ENCODE peak calls at places on chromosomes 3 and 15, in seven cellular contexts. I is dorsolateral prefrontal cortex, P is body of pancreas, V is heart left ventricle, J is cardiac muscle cell, C is prostate gland, E is AG04450. K is an unnamed sample. For H3K27me3, the result is how much of the 10 kb centered on the place peaks cover.

GRCh38 chr3:76099956-76100355 is 314.6 kb upstream of the ZNF717 start:
- DNase-seq in I (no peak), P (no peak), V (no peak), J (no peak), C (no peak), E (no peak), K (no peak)

GRCh38 chr3:197600796-197601565 is 45.2 kb upstream of the BDH1 start:
- DNase-seq in I (no peak), P (no peak), V (no peak), J (no peak), C (no peak), E (no peak), K (no peak)

GRCh38 chr15:81280086-81280485 is 43.9 kb downstream of the STARD5 start:
- DNase-seq in I (no peak), P (no peak), V (no peak), J (no peak), C (no peak), E (no peak), K (no peak)

GRCh38 chr3:150371741-150372254 is 36.3 kb upstream of the TSC22D2 start:
- DNase-seq in I (no peak), P (peak), V (peak), J (peak), C (peak), E (peak), K (peak)

GRCh38 chr3:38651153-38651789 is 1.8 kb upstream of the SCN5A start:
- DNase-seq in I (peak), P (peak), V (peak), J (peak), C (peak), E (peak), K (peak)

GRCh38 chr15:84955089-84955848 is 26.4 kb upstream of the PDE8A start:
- DNase-seq in I (peak), P (peak), V (peak), J (peak), C (peak), E (peak), K (no peak)

GRCh38 chr3:44991326-44991725 is 15.3 kb downstream of the EXOSC7 start:
- DNase-seq in I (no peak), P (no peak), V (no peak), J (no peak), C (no peak), E (no peak), K (no peak)

GRCh38 chr3:71245052-71245488 is 338.5 kb downstream of the FOXP1 start:
- DNase-seq in I (no peak), P (no peak), V (no peak), J (peak), C (peak), E (peak), K (no peak)

GRCh38 chr3:42061042-42061710 is 30.0 kb upstream of the TRAK1 start:
- DNase-seq in I (no peak), P (no peak), V (peak), J (no peak), C (no peak), E (no peak), K (no peak)

GRCh38 chr3:31610700-31611275 is 78.1 kb downstream of the STT3B start:
- DNase-seq in I (no peak), P (no peak), V (no peak), J (peak), C (peak), E (no peak), K (peak)

GRCh38 chr3:191768421-191768820 is 307.5 kb downstream of the PYDC2 start:
- DNase-seq in I (no peak), P (no peak), V (no peak), J (no peak), C (no peak), E (no peak), K (no peak)

GRCh38 chr3:135869439-135870105 is 96.0 kb upstream of the PPP2R3A start:
- DNase-seq in I (no peak), P (no peak), V (no peak), J (no peak), C (no peak), E (no peak), K (peak)

GRCh38 chr3:196765454-196765853 is 25.8 kb downstream of the PAK2 start:
- DNase-seq in I (no peak), P (no peak), V (no peak), J (no peak), C (no peak), E (no peak), K (no peak)

GRCh38 chr3:152508705-152509104 is 240.0 kb downstream of the MBNL1 start:
- DNase-seq in I (no peak), P (no peak), V (no peak), J (peak), C (no peak), E (no peak), K (no peak)

GRCh38 chr3:108102420-108103039 is 11.7 kb upstream of the CD47 start:
- DNase-seq in I (no peak), P (no peak), V (no peak), J (no peak), C (no peak), E (no peak), K (no peak)

GRCh38 chr15:41284425-41285177 is 47.8 kb downstream of the OIP5 start:
- DNase-seq in I (no peak), P (peak), V (peak), J (peak), C (peak), E (no peak), K (peak)

GRCh38 chr3:123623346-123623880 is 38.6 kb upstream of the HACD2 start:
- DNase-seq in I (no peak), P (no peak), V (no peak), J (no peak), C (no peak), E (no peak), K (no peak)

GRCh38 chr15:72155635-72156616 is 37.7 kb downstream of the SENP8 start:
- DNase-seq in I (peak), P (peak), V (peak), J (peak), C (peak), E (peak), K (peak)

GRCh38 chr15:77633913-77634265 is 1.2 kb upstream of the LINGO1 start:
- DNase-seq in I (no peak), P (peak), V (no peak), J (no peak), C (no peak), E (no peak), K (no peak)
- H3K27me3 ChIP-seq in I (under half), P (under half), V (under half), J (under half), C (under half), E (half or more), K (half or more)

GRCh38 chr3:190539526-190539925 is 25.6 kb downstream of the IL1RAP start:
- DNase-seq in I (no peak), P (no peak), V (no peak), J (no peak), C (no peak), E (no peak), K (no peak)
- H3K27me3 ChIP-seq in I (under half), P (under half), V (under half), J (under half), C (under half), E (under half), K (under half)

GRCh38 chr3:129984124-129984523 is 9.6 kb downstream of the TRH start:
- DNase-seq in I (no peak), P (no peak), V (no peak), J (peak), C (no peak), E (no peak), K (no peak)

GRCh38 chr3:129983561-129983960 is 9.0 kb downstream of the TRH start:
- DNase-seq in I (no peak), P (no peak), V (no peak), J (no peak), C (no peak), E (no peak), K (no peak)

GRCh38 chr3:129978123-129978522 is 3.6 kb downstream of the TRH start:
- DNase-seq in I (no peak), P (no peak), V (no peak), J (no peak), C (no peak), E (no peak), K (no peak)

GRCh38 chr3:129975332-129976090 is 991 bp downstream of the TRH start:
- DNase-seq in I (no peak), P (no peak), V (no peak), J (no peak), C (no peak), E (no peak), K (no peak)

GRCh38 chr3:129979891-129980290 is 5.4 kb downstream of the TRH start:
- DNase-seq in I (no peak), P (no peak), V (no peak), J (no peak), C (no peak), E (no peak), K (no peak)
- H3K27me3 ChIP-seq in I (under half), P (under half), V (half or more), J (under half), C (under half), E (half or more), K (half or more)

GRCh38 chr15:67828969-67829646 is 3.8 kb downstream of the SKOR1 start:
- DNase-seq in I (no peak), P (no peak), V (no peak), J (no peak), C (no peak), E (no peak), K (no peak)

GRCh38 chr15:67825880-67826716 is 789 bp downstream of the SKOR1 start:
- DNase-seq in I (peak), P (no peak), V (no peak), J (no peak), C (no peak), E (no peak), K (no peak)

GRCh38 chr15:67826717-67827560 is 1.6 kb downstream of the SKOR1 start:
- DNase-seq in I (peak), P (no peak), V (no peak), J (no peak), C (no peak), E (no peak), K (no peak)

GRCh38 chr15:67828379-67828968 is 3.2 kb downstream of the SKOR1 start:
- DNase-seq in I (peak), P (no peak), V (no peak), J (no peak), C (no peak), E (no peak), K (no peak)

DNA sequence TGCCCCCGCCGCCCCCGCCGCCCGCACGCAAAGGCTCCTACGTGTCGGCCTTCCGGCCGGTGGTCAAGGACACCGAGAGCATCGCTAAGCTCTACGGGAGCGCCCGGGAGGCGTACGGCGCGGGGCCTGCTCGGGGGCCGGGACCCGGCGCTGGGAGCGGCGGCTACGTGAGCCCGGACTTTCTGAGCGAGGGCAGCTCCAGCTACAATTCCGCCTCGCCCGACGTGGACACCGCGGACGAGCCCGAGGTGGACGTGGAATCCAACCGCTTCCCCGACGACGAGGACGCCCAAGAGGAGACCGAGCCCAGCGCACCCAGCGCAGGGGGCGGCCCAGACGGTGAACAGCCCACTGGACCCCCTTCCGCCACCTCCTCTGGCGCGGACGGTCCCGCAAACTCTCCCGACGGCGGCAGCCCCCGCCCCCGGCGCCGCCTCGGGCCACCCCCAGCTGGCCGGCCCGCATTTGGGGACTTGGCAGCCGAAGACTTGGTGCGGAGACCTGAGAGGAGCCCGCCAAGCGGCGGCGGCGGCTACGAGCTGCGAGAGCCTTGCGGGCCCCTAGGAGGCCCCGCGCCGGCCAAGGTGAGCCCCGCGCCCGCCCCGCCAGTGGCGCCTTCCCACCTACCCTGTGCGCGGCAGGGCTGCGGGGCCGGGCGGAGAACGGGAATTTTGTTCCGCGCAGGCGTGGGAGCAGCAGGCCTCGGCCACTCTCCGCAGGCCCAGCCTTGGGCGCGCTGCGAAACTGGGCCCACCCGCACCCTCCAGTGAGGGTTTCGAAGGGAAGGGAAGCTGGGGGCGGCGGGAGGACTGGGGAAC is 2.5 kb downstream of the SKOR1 start:
- DNase-seq in I (peak), P (no peak), V (no peak), J (no peak), C (no peak), E (no peak), K (no peak)
- H3K27me3 ChIP-seq in I (half or more), P (under half), V (half or more), J (half or more), C (half or more), E (half or more), K (half or more)